ENCODE peak calls at places on chromosomes 7 and 10, in four cellular contexts. E is GM23338, O is A549, Y is GM12865. I is an unnamed sample.

GRCh38 chr7:117098457-117098856 is 145.2 kb downstream of the ST7 start:
- DNase-seq in E (no peak), O (no peak), Y (no peak), I (no peak)

GRCh38 chr7:123748171-123748733 is 551 bp downstream of the WASL start:
- DNase-seq in E (peak), O (peak), Y (peak), I (peak)

GRCh38 chr7:91660734-91661355 is 219.7 kb downstream of the MTERF1 start:
- DNase-seq in E (no peak), O (no peak), Y (peak), I (no peak)

GRCh38 chr7:1564603-1565022 is 5.2 kb downstream of the PSMG3 start:
- DNase-seq in E (no peak), O (no peak), Y (no peak), I (no peak)

GRCh38 chr7:103059471-103059870 is 15.1 kb downstream of the FBXL13 start:
- DNase-seq in E (no peak), O (no peak), Y (no peak), I (no peak)

GRCh38 chr7:128178611-128179010 is 62.5 kb upstream of the LEP start:
- DNase-seq in E (no peak), O (no peak), Y (no peak), I (no peak)

GRCh38 chr7:41699532-41699931 is 3.4 kb downstream of the INHBA start:
- DNase-seq in E (peak), O (no peak), Y (no peak), I (no peak)

GRCh38 chr7:104005197-104005596 is 15.7 kb upstream of the RELN start:
- DNase-seq in E (peak), O (no peak), Y (no peak), I (no peak)

GRCh38 chr7:78019457-78020130 is 221.0 kb downstream of the PHTF2 start:
- DNase-seq in E (peak), O (peak), Y (peak), I (peak)

GRCh38 chr10:17385066-17385465 is 69.3 kb downstream of the ST8SIA6 start:
- DNase-seq in E (no peak), O (no peak), Y (no peak), I (no peak)

GRCh38 chr7:155587486-155587885 is 41.1 kb upstream of the CNPY1 start:
- DNase-seq in E (no peak), O (no peak), Y (no peak), I (no peak)

GRCh38 chr10:103854687-103855423 is 521 bp downstream of the SH3PXD2A start:
- DNase-seq in E (peak), O (peak), Y (no peak), I (peak)

GRCh38 chr7:30163231-30163894 is 28.6 kb downstream of the MTURN start:
- DNase-seq in E (no peak), O (no peak), Y (peak), I (no peak)

GRCh38 chr10:452512-453504 is 236.7 kb downstream of the DIP2C start:
- DNase-seq in E (no peak), O (no peak), Y (no peak), I (no peak)

GRCh38 chr10:127426746-127427145 is 122.4 kb upstream of the NPS start:
- DNase-seq in E (no peak), O (no peak), Y (no peak), I (no peak)

GRCh38 chr10:35797187-35797586 is 155.1 kb upstream of the FZD8 start:
- DNase-seq in E (no peak), O (no peak), Y (peak), I (no peak)

GRCh38 chr7:25427721-25428120 is 199.4 kb upstream of the NPVF start:
- DNase-seq in E (no peak), O (no peak), Y (no peak), I (no peak)

GRCh38 chr7:107049971-107050532 is 5.5 kb downstream of the PRKAR2B start:
- DNase-seq in E (no peak), O (no peak), Y (no peak), I (no peak)

GRCh38 chr7:121803041-121803440 is 69.9 kb upstream of the PTPRZ1 start:
- DNase-seq in E (no peak), O (no peak), Y (no peak), I (no peak)

GRCh38 chr10:102545997-102546396 is 42.2 kb downstream of the SUFU start:
- DNase-seq in E (no peak), O (no peak), Y (no peak), I (no peak)

GRCh38 chr10:57799625-57800024 is 468.1 kb downstream of the IPMK start:
- DNase-seq in E (no peak), O (no peak), Y (no peak), I (no peak)

GRCh38 chr10:113782986-113783704 is 31.7 kb downstream of the PLEKHS1 start:
- DNase-seq in E (no peak), O (no peak), Y (no peak), I (no peak)

GRCh38 chr10:113782367-113782766 is 30.9 kb downstream of the PLEKHS1 start:
- DNase-seq in E (no peak), O (no peak), Y (no peak), I (no peak)

GRCh38 chr10:113775681-113776294 is 24.3 kb downstream of the PLEKHS1 start:
- DNase-seq in E (peak), O (peak), Y (no peak), I (no peak)

GRCh38 chr10:113776553-113776952 is 25.1 kb downstream of the PLEKHS1 start:
- DNase-seq in E (no peak), O (no peak), Y (no peak), I (no peak)

GRCh38 chr10:113780681-113781250 is 29.3 kb downstream of the PLEKHS1 start:
- DNase-seq in E (no peak), O (no peak), Y (peak), I (no peak)
- TF ChIP-seq CTCF in E (no peak), O (no peak), Y (peak), I (no peak)

DNA sequence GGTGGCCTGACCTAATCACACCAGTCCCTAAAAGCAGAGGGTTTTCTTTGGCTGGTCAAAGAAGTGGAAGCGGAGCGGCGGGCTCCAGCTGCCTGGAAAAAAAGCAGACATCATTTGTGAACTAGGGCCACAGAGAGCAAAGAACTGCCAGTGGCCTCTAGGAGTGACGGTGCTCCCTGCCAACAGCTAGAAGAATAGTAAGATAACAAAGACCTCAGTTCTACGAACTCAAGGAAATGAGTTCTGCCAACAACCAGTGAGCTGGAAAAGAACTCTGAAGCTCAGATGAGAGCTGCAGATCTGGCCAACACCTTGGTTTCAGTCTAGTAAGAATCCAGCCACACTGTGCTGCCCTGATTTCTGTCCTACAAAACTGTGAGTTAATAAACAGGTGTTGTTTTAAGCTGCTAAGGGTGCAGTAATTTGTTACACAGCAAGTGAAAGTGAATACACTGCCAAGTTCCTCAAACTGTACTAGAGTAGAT is 178.0 kb downstream of the SRPK2 start:
- DNase-seq in E (peak), O (no peak), Y (peak), I (peak)
- TF ChIP-seq CTCF in E (no peak), O (no peak), Y (no peak), I (no peak)

GRCh38 chr10:86632009-86632800 is 22.1 kb upstream of the OPN4 start:
- DNase-seq in E (peak), O (no peak), Y (no peak), I (no peak)
- TF ChIP-seq CTCF in E (peak), O (no peak), Y (no peak), I (no peak)

GRCh38 chr7:51354434-51354833 is 37.8 kb upstream of the COBL start:
- DNase-seq in E (no peak), O (no peak), Y (no peak), I (no peak)

GRCh38 chr7:51352174-51353145 is 35.9 kb upstream of the COBL start:
- DNase-seq in E (peak), O (no peak), Y (no peak), I (no peak)

GRCh38 chr7:51357821-51358220 is 41.2 kb upstream of the COBL start:
- DNase-seq in E (no peak), O (no peak), Y (no peak), I (no peak)

GRCh38 chr7:51356849-51357516 is 40.4 kb upstream of the COBL start:
- DNase-seq in E (no peak), O (no peak), Y (no peak), I (no peak)

DNA sequence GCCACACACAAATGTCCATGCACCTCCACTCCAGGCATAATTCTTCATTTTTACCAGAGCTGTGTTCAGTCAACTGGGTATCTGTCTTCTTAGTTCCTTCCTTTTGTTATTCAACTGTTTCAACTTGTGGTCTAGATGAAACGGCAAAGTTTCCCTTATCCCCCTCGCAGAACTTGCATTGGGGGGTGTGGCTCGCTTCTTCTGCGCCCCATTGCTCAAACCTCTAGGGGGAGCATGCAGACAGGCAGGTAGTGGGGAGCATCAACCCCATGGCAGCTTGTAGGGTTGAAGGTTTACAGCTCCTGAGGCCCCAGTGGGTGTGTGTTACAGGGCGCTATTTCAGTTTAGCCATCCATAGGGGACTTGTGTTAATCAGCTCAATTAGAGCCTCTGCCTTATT is 38.3 kb upstream of the COBL start:
- DNase-seq in E (peak), O (no peak), Y (no peak), I (no peak)
- TF ChIP-seq CTCF in E (peak), O (no peak), Y (peak), I (no peak)

DNA sequence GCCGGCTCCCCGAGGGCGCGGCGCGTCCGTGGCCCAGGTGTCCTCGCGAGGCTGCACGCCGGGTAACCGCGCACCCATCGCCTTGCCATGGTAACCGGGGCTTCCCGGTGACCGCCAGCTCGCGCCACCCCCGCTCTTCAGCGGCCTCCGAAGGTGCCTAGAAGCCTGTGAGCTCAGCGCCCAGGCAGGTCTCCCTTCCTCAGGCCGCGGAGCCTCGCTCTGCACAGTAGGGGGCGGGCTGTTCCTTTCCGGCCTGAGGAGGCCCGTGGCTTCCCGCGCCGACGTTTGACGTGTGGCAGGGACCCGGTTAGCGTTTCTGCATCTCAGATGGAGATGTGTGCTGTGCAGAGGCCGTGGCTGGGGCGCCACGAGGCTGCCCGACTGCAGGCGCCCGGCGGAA is 117.1 kb downstream of the DYNC2I1 start:
- DNase-seq in E (peak), O (no peak), Y (no peak), I (peak)
- TF ChIP-seq CTCF in E (peak), O (no peak), Y (no peak), I (no peak)

GRCh38 chr7:37181550-37181932 is 267.1 kb downstream of the ELMO1 start:
- DNase-seq in E (no peak), O (no peak), Y (no peak), I (no peak)

GRCh38 chr7:37187179-37187578 is 261.5 kb downstream of the ELMO1 start:
- DNase-seq in E (no peak), O (no peak), Y (no peak), I (no peak)

GRCh38 chr7:37180828-37181549 is 267.7 kb downstream of the ELMO1 start:
- DNase-seq in E (no peak), O (no peak), Y (no peak), I (no peak)

GRCh38 chr7:37186753-37187152 is 261.9 kb downstream of the ELMO1 start:
- DNase-seq in E (no peak), O (no peak), Y (no peak), I (no peak)

DNA sequence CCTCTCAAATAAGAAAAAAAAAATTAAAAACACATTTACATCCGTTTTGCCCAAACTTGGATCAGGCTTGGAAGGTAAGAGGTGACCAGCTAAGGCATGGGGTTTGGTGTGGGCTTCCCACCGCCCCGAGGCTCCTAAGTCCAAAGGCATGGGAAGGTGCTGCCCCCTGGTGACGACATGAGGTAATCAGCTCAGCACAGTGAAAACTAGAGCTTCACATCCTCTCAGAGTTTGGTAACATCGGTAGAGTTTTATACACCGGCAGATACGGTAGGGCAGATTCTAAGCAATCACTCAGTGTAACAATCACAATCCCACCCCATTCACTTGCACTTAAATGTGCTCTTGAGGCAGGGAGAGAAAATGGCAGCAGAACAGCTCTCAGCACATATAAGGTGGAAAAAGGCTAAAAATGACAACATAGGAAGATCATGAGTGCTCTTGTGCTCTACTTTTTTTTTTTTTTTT is 266.6 kb downstream of the ELMO1 start:
- DNase-seq in E (peak), O (peak), Y (peak), I (peak)
- TF ChIP-seq CTCF in E (peak), O (peak), Y (peak), I (peak)

DNA sequence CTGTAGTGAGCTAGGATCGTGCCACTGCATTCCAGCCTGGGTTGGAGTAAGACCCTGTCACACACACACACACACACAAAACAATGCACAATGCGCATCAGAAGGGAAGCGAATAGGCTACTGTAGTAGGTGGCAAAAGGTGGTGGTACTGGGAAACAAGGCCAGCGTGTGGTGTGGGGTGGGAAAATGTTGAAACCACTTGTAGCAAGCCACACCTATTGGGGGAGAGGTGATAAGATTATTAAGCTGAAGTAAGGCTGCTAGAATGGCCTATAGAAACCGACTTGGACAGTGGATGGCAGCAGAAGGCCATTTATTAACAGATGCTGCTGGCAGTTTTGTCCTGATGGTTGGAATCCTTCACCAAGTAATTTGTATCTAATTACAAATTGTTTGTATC is 7.2 kb upstream of the CHCHD1 start:
- DNase-seq in E (no peak), O (no peak), Y (peak), I (no peak)
- TF ChIP-seq CTCF in E (no peak), O (peak), Y (no peak), I (peak)

DNA sequence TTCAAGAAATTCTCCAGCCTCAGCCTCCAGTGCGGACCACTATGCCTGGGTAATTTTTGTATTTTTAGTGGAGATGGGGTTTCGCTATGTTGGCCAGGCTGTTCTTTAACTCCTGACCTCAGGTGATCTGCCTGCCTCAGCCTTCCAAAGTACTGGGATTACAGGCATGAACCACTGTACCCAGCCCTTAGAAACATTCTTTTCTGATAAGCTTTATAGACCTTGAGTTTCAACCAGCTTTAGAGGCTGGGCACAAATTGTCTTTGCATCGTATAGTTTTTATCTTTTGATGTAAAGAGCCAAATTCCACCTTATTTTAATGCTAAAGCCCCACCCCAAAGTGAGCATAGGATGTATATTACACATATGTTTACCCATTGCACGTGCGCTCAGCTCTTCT is 124.7 kb downstream of the ADK start:
- DNase-seq in E (no peak), O (no peak), Y (no peak), I (no peak)
- TF ChIP-seq CTCF in E (no peak), O (no peak), Y (no peak), I (no peak)